ENCODE peak calls at places on chromosomes 5 and 9, in seven cellular contexts. S, D, F, A, U, H and O are unnamed samples.

GRCh38 chr5:58452566-58453258 is 7.2 kb downstream of the PLK2 start:
- DNase-seq in S (peak; percentile 22), D (no peak), F (no peak), A (no peak), U (no peak), H (no peak), O (no peak)

GRCh38 chr5:138109463-138110265 is 25.8 kb downstream of the WNT8A start:
- DNase-seq in S (peak; percentile 47), D (no peak), F (no peak), A (no peak), U (no peak), H (no peak), O (no peak)

GRCh38 chr5:120533581-120533980 is 69.5 kb downstream of the PRR16 start:
- DNase-seq in S (no peak), D (no peak), F (no peak), A (no peak), U (no peak), H (no peak), O (no peak)

GRCh38 chr9:135590486-135591079 is 29.0 kb downstream of the PAEP start:
- DNase-seq in S (no peak), D (no peak), F (no peak), A (no peak), U (no peak), H (no peak), O (no peak)

GRCh38 chr5:89956838-89957237 is 452.7 kb downstream of the CETN3 start:
- DNase-seq in S (no peak), D (no peak), F (no peak), A (no peak), U (no peak), H (no peak), O (no peak)

GRCh38 chr5:177476531-177477233 is 3.2 kb upstream of the DBN1 start:
- DNase-seq in S (no peak), D (peak; percentile 70), F (peak; percentile 65), A (no peak), U (no peak), H (no peak), O (peak; percentile 86)

GRCh38 chr5:128782446-128782845 is 182.8 kb upstream of the SLC27A6 start:
- DNase-seq in S (peak; percentile 87), D (no peak), F (no peak), A (peak; percentile 74), U (peak; percentile 40), H (peak; percentile 12), O (peak; percentile 78)

GRCh38 chr9:72960446-72960845 is 7.6 kb upstream of the ALDH1A1 start:
- DNase-seq in S (no peak), D (no peak), F (no peak), A (no peak), U (no peak), H (no peak), O (no peak)

GRCh38 chr5:17317499-17317898 is 100.1 kb downstream of the BASP1 start:
- DNase-seq in S (no peak), D (no peak), F (no peak), A (no peak), U (no peak), H (no peak), O (no peak)
- H3K4me1 ChIP-seq in S (peaks cover 41% of the 10 kb centered on the region), D (no peaks in the 10 kb centered on the region), F (peaks cover 2% of the 10 kb centered on the region), A (no peaks in the 10 kb centered on the region), U (no peaks in the 10 kb centered on the region), H (no peaks in the 10 kb centered on the region), O (no peaks in the 10 kb centered on the region)

GRCh38 chr9:89839427-89839826 is 234.6 kb downstream of the GADD45G start:
- DNase-seq in S (no peak), D (no peak), F (no peak), A (no peak), U (no peak), H (no peak), O (no peak)
- H3K4me3 ChIP-seq in S (no peak overlapping the region), D (no peak overlapping the region), F (no peak overlapping the region), A (no peak overlapping the region), U (no peak overlapping the region), H (no peak overlapping the region), O (no peak overlapping the region)

GRCh38 chr9:84851935-84852585 is 182.5 kb downstream of the NTRK2 start:
- DNase-seq in S (peak; percentile 52), D (no peak), F (peak; percentile 97), A (peak; percentile 47), U (no peak), H (peak; percentile 55), O (peak; percentile 87)
- H3K4me1 ChIP-seq in S (no peaks in the 10 kb centered on the region), D (peaks cover 7% of the 10 kb centered on the region), F (peaks cover 2% of the 10 kb centered on the region), A (no peaks in the 10 kb centered on the region), U (peaks cover 27% of the 10 kb centered on the region), H (no peaks in the 10 kb centered on the region), O (peaks cover 49% of the 10 kb centered on the region)

DNA sequence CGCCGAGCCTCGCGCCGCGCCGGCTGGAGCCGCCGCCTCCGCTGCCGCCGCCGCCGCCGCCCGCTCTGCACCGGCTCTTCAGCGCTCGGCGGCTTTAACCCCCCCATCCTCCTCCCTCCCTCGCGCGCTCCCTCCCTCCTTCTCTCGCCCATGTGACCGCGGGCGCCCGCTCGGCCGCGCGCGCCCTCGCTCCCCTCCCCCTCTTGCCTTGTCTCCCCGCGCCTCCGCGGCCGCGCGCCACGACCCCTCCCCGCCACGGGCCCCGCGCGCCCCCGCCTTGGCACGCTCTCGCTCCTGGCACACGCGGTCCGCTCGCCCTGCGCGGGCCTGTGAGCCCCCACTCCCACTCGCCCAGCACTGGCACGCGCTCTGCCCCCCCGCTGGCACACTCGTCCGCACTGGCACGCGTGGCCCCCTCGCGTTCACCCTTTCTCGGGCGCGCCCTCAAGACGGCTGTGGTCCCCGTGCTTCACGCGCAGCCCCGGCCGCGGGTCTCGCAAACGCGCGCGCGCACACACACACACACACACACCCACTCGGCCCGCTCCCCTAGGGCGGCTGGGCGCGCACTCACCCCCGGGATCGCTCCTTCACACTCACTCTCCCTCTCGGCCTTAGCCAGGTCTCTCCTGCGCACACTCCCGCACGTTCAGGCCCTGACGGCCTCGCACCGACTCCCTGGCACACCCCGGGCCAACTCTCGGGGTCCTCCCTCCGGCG is at the start of gene CNTFR:
- DNase-seq in S (no peak), D (no peak), F (no peak), A (no peak), U (peak; percentile 47), H (no peak), O (peak; percentile 54)
- H3K4me3 ChIP-seq in S (no peak within 1 kb of the TSS), D (peak within 1 kb of the TSS; percentile 44), F (peak within 1 kb of the TSS; percentile 35), A (no peak within 1 kb of the TSS), U (peak within 1 kb of the TSS; percentile 68), H (peak within 1 kb of the TSS; percentile 31), O (peak within 1 kb of the TSS; percentile 54)